ENCODE peak calls at places on chromosomes 5 and 9, in eight cellular contexts. One of them, this sample, is unnamed.

GRCh38 chr5:4762316-4762715 is 377.8 kb upstream of the ADAMTS16 start:
- DNase-seq in brain microvascular endothelial cell: no peak
- DNase-seq in left ventricle myocardium inferior: no peak
- DNase-seq in psoas muscle: no peak
- DNase-seq in AG04450: no peak
- DNase-seq in astrocyte: no peak
- DNase-seq in lower lobe of right lung: no peak
- DNase-seq in Panc1: no peak
- DNase-seq in this sample: no peak

GRCh38 chr9:130872912-130873503 is 23.6 kb downstream of the QRFP start:
- DNase-seq in lower lobe of right lung: no peak
- DNase-seq in brain microvascular endothelial cell: no peak
- DNase-seq in Panc1: no peak
- DNase-seq in psoas muscle: peak; percentile 56
- DNase-seq in AG04450: no peak
- DNase-seq in astrocyte: no peak
- DNase-seq in left ventricle myocardium inferior: peak; percentile 70
- DNase-seq in this sample: no peak

GRCh38 chr9:132128191-132128590 is 33.7 kb upstream of the NTNG2 start:
- DNase-seq in lower lobe of right lung: no peak
- DNase-seq in left ventricle myocardium inferior: no peak
- DNase-seq in Panc1: no peak
- DNase-seq in psoas muscle: no peak
- DNase-seq in astrocyte: no peak
- DNase-seq in brain microvascular endothelial cell: no peak
- DNase-seq in AG04450: no peak
- DNase-seq in this sample: no peak

GRCh38 chr9:92100237-92100911 is 14.8 kb downstream of the SPTLC1 start:
- DNase-seq in brain microvascular endothelial cell: peak; percentile 85
- DNase-seq in AG04450: peak; percentile 29
- DNase-seq in left ventricle myocardium inferior: no peak
- DNase-seq in lower lobe of right lung: no peak
- DNase-seq in astrocyte: peak; percentile 81
- DNase-seq in psoas muscle: no peak
- DNase-seq in Panc1: peak; percentile 62
- DNase-seq in this sample: peak; percentile 82

GRCh38 chr5:95709967-95710650 is 21.0 kb upstream of the RHOBTB3 start:
- DNase-seq in psoas muscle: peak; percentile 40
- DNase-seq in Panc1: no peak
- DNase-seq in left ventricle myocardium inferior: peak; percentile 44
- DNase-seq in lower lobe of right lung: no peak
- DNase-seq in AG04450: no peak
- DNase-seq in astrocyte: no peak
- DNase-seq in brain microvascular endothelial cell: no peak
- DNase-seq in this sample: no peak

GRCh38 chr5:31948006-31948405 is 226.1 kb downstream of the GOLPH3 start:
- DNase-seq in astrocyte: no peak
- DNase-seq in lower lobe of right lung: no peak
- DNase-seq in AG04450: no peak
- DNase-seq in psoas muscle: no peak
- DNase-seq in left ventricle myocardium inferior: no peak
- DNase-seq in brain microvascular endothelial cell: no peak
- DNase-seq in Panc1: no peak
- DNase-seq in this sample: no peak

GRCh38 chr5:177003649-177004048 is 2.9 kb downstream of the UIMC1 start:
- DNase-seq in left ventricle myocardium inferior: no peak
- DNase-seq in astrocyte: no peak
- DNase-seq in AG04450: no peak
- DNase-seq in psoas muscle: no peak
- DNase-seq in brain microvascular endothelial cell: no peak
- DNase-seq in lower lobe of right lung: no peak
- DNase-seq in Panc1: no peak
- DNase-seq in this sample: no peak

GRCh38 chr5:55899344-55899743 is 48.2 kb downstream of the IL31RA start:
- DNase-seq in Panc1: no peak
- DNase-seq in left ventricle myocardium inferior: no peak
- DNase-seq in brain microvascular endothelial cell: peak; percentile 36
- DNase-seq in astrocyte: peak; percentile 46
- DNase-seq in psoas muscle: no peak
- DNase-seq in lower lobe of right lung: no peak
- DNase-seq in AG04450: no peak
- DNase-seq in this sample: peak; percentile 82

GRCh38 chr5:61440086-61440485 is 108.0 kb downstream of the ZSWIM6 start:
- DNase-seq in Panc1: no peak
- DNase-seq in lower lobe of right lung: no peak
- DNase-seq in brain microvascular endothelial cell: no peak
- DNase-seq in psoas muscle: no peak
- DNase-seq in astrocyte: no peak
- DNase-seq in AG04450: no peak
- DNase-seq in left ventricle myocardium inferior: no peak
- DNase-seq in this sample: no peak

GRCh38 chr9:132820545-132820944 is 57.5 kb downstream of the AK8 start:
- DNase-seq in lower lobe of right lung: no peak
- DNase-seq in left ventricle myocardium inferior: no peak
- DNase-seq in brain microvascular endothelial cell: no peak
- DNase-seq in AG04450: no peak
- DNase-seq in astrocyte: no peak
- DNase-seq in Panc1: no peak
- DNase-seq in psoas muscle: no peak
- DNase-seq in this sample: no peak

GRCh38 chr5:138668981-138669380 is 84.2 kb upstream of the CTNNA1 start:
- DNase-seq in left ventricle myocardium inferior: no peak
- DNase-seq in AG04450: no peak
- DNase-seq in Panc1: no peak
- DNase-seq in astrocyte: peak; percentile 51
- DNase-seq in psoas muscle: no peak
- DNase-seq in lower lobe of right lung: no peak
- DNase-seq in brain microvascular endothelial cell: no peak
- DNase-seq in this sample: no peak

GRCh38 chr9:123724211-123724831 is 205.6 kb downstream of the DENND1A start:
- DNase-seq in Panc1: no peak
- DNase-seq in astrocyte: no peak
- DNase-seq in lower lobe of right lung: no peak
- DNase-seq in brain microvascular endothelial cell: peak; percentile 42
- DNase-seq in left ventricle myocardium inferior: no peak
- DNase-seq in AG04450: no peak
- DNase-seq in psoas muscle: no peak
- DNase-seq in this sample: peak; percentile 62

GRCh38 chr9:136343884-136344269 is 16.5 kb downstream of the GPSM1 start:
- DNase-seq in left ventricle myocardium inferior: no peak
- DNase-seq in brain microvascular endothelial cell: no peak
- DNase-seq in lower lobe of right lung: no peak
- DNase-seq in psoas muscle: no peak
- DNase-seq in Panc1: no peak
- DNase-seq in astrocyte: no peak
- DNase-seq in AG04450: no peak
- DNase-seq in this sample: no peak

GRCh38 chr9:136346927-136347465 is 16.5 kb downstream of the DNLZ start:
- DNase-seq in Panc1: no peak
- DNase-seq in AG04450: no peak
- DNase-seq in lower lobe of right lung: no peak
- DNase-seq in psoas muscle: no peak
- DNase-seq in astrocyte: no peak
- DNase-seq in brain microvascular endothelial cell: no peak
- DNase-seq in left ventricle myocardium inferior: no peak
- DNase-seq in this sample: no peak

GRCh38 chr9:136346157-136346481 is 17.4 kb downstream of the DNLZ start:
- DNase-seq in AG04450: no peak
- DNase-seq in Panc1: no peak
- DNase-seq in lower lobe of right lung: no peak
- DNase-seq in astrocyte: no peak
- DNase-seq in psoas muscle: no peak
- DNase-seq in brain microvascular endothelial cell: no peak
- DNase-seq in left ventricle myocardium inferior: no peak
- DNase-seq in this sample: no peak

GRCh38 chr9:136344544-136345280 is 17.4 kb downstream of the GPSM1 start:
- DNase-seq in astrocyte: no peak
- DNase-seq in lower lobe of right lung: no peak
- DNase-seq in brain microvascular endothelial cell: no peak
- DNase-seq in Panc1: no peak
- DNase-seq in AG04450: no peak
- DNase-seq in psoas muscle: no peak
- DNase-seq in left ventricle myocardium inferior: no peak
- DNase-seq in this sample: no peak

DNA sequence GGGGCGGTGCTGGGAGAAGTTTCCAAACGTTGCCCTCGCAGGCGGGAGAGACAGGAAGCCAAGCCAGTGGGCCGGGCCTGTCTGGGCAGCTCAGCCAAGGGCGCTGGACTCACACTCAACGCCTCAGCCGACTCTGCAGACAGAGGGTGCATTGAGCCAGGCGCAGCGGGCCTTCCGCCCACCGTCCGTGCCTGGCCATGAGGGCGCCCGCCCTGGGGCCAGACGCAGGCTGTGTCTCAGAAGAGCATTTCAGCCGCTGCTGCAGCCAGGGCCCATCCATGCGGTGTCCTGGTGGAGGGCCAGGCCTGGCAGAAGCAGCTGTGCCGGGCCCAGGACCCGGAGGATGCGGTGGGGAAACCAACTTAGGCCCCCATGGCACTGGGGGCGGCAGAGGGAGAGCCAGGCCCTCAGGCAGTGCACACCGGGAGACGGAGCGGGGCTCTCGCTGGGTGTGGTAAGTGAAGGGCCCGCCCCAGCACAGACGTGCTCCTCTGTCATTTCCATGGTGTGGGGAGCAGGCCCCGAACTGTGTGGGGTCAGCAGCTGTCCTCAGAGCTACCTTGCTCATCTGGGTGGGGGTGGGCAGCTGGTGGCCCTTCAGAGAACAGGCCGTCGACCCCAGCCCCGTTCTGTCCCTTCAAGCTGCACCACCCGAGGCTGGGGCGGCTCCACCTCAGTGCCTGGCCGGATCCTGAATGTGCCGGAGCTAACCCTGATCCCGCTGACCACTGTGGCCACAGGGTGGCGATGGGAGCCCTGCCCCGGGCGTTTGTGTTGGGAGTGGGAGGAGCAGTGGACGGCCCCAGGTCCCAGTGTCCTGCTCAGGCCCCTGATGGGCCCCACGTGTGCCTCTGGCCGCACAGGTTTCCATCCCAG is 18.0 kb downstream of the DNLZ start:
- DNase-seq in Panc1: no peak
- DNase-seq in AG04450: no peak
- DNase-seq in brain microvascular endothelial cell: no peak
- DNase-seq in psoas muscle: peak; percentile 73
- DNase-seq in left ventricle myocardium inferior: peak; percentile 77
- DNase-seq in lower lobe of right lung: peak; percentile 84
- DNase-seq in astrocyte: no peak
- DNase-seq in this sample: peak; percentile 49
- TF ChIP-seq CTCF in Panc1: peak; percentile 80
- TF ChIP-seq CTCF in AG04450: peak; percentile 38
- TF ChIP-seq CTCF in brain microvascular endothelial cell: peak; percentile 69
- TF ChIP-seq CTCF in psoas muscle: peak; percentile 30
- TF ChIP-seq CTCF in left ventricle myocardium inferior: peak; percentile 68
- TF ChIP-seq CTCF in lower lobe of right lung: peak; percentile 61
- TF ChIP-seq CTCF in astrocyte: no peak
- TF ChIP-seq CTCF in this sample: peak; percentile 44

DNA sequence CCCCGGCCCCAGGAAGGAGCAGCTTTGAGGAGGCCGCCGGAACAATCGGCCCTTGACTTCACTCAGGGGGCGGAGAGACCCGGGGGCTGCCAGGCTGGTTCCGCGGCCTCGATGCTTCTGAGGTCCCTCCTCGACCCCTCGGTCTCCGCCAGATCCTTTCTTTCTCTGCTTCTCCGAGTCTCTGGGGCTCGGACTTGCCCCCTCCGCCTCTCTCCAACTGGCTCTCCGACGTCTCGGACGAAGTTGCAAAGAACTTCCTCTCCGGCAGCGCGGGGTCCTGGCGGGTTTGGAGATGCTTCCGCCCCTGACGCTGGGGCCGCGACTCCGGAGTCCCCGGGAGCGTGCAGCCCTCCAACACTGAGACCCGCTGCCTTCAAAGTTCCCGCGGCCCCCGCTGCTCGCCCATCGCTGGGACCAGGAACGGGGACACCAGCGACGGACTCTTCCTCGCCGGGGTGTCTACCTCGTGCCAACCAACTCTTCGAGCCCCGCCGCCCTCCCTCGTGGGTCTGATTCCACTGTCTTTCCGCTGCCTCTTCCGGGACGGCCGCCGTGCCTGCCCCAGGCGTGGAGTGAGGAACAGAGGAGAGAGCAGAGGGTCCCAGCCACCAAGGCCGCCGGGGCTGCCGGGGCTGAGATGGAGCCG is 7.0 kb downstream of the PAX5 start:
- DNase-seq in lower lobe of right lung: no peak
- DNase-seq in brain microvascular endothelial cell: no peak
- DNase-seq in AG04450: no peak
- DNase-seq in left ventricle myocardium inferior: no peak
- DNase-seq in Panc1: no peak
- DNase-seq in psoas muscle: no peak
- DNase-seq in astrocyte: no peak
- DNase-seq in this sample: no peak
- H3K4me3 ChIP-seq in lower lobe of right lung: peak overlapping the region; percentile 50
- H3K4me3 ChIP-seq in brain microvascular endothelial cell: no peak overlapping the region
- H3K4me3 ChIP-seq in AG04450: no peak overlapping the region
- H3K4me3 ChIP-seq in left ventricle myocardium inferior: peak overlapping the region; percentile 57
- H3K4me3 ChIP-seq in Panc1: peak overlapping the region; percentile 43
- H3K4me3 ChIP-seq in psoas muscle: peak overlapping the region; percentile 49
- H3K4me3 ChIP-seq in astrocyte: no peak overlapping the region
- H3K4me3 ChIP-seq in this sample: no peak overlapping the region

DNA sequence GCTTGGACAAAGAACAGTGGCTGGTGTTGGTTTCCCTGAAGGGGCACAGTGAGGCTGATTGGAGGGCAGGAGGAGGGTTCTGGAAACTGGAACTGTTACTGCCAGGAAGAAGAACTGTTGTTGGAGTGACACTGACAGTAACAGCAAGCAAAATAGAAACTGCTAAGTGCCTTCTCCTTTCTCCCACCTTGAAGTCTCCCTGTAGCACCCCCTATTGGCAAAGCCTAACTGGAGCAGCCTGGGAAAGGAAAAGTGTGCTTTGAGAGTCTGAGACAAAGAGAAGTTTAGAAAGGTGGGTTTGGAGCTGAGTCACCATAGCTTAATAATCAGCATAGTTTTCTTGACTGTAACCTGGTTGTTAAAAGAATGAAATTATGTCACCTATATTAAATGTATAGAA is 2.5 kb upstream of the TMEM174 start:
- DNase-seq in Panc1: no peak
- DNase-seq in astrocyte: no peak
- DNase-seq in lower lobe of right lung: no peak
- DNase-seq in psoas muscle: no peak
- DNase-seq in AG04450: no peak
- DNase-seq in left ventricle myocardium inferior: no peak
- DNase-seq in brain microvascular endothelial cell: no peak
- DNase-seq in this sample: peak; percentile 53
- TF ChIP-seq CTCF in Panc1: peak; percentile 43
- TF ChIP-seq CTCF in astrocyte: peak; percentile 27
- TF ChIP-seq CTCF in lower lobe of right lung: peak; percentile 46
- TF ChIP-seq CTCF in psoas muscle: peak; percentile 37
- TF ChIP-seq CTCF in AG04450: peak; percentile 46
- TF ChIP-seq CTCF in left ventricle myocardium inferior: peak; percentile 45
- TF ChIP-seq CTCF in brain microvascular endothelial cell: peak; percentile 78
- TF ChIP-seq CTCF in this sample: peak; percentile 94

DNA sequence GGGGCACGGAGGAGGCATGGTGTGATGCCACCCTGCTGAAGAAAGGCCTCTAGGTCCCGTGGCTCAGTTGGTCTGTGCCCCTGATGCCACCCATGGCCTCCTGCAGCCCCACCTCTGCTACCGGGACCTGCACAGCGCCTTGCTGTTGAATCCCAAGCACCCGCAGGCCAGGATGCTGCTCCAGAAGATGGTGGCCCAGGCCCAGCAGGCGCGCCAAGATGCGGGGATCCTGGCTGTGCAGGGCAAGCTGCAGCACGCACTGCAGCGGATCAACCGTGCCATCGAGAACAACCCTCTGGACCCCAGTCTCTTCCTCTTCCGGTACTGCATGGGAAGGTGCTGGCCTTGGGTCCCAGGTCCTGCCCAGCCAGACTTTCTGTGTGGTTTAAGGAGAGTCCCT is 7.1 kb downstream of the TTC16 start:
- DNase-seq in lower lobe of right lung: no peak
- DNase-seq in psoas muscle: no peak
- DNase-seq in Panc1: no peak
- DNase-seq in AG04450: no peak
- DNase-seq in left ventricle myocardium inferior: no peak
- DNase-seq in brain microvascular endothelial cell: no peak
- DNase-seq in astrocyte: no peak
- DNase-seq in this sample: no peak
- H3K4me3 ChIP-seq in lower lobe of right lung: no peak overlapping the region
- H3K4me3 ChIP-seq in psoas muscle: no peak overlapping the region
- H3K4me3 ChIP-seq in Panc1: no peak overlapping the region
- H3K4me3 ChIP-seq in AG04450: no peak overlapping the region
- H3K4me3 ChIP-seq in left ventricle myocardium inferior: no peak overlapping the region
- H3K4me3 ChIP-seq in brain microvascular endothelial cell: no peak overlapping the region
- H3K4me3 ChIP-seq in astrocyte: no peak overlapping the region
- H3K4me3 ChIP-seq in this sample: no peak overlapping the region